ENCODE peak calls at places on chromosome 17, in seven cellular contexts. I is tibial artery; D is myocyte; Z is substantia nigra; M is erythroblast; H is stimulated activated CD8-positive, alpha-beta memory T cell treated with anti-CD3 and anti-CD28 coated beads, Interleukin-7, amount 100 ng/mL, for 24 hours; G is amygdala. V is an unnamed sample.

GRCh38 chr17:73988110-73988509 is 215.4 kb upstream of the RPL38 start:
- DNase-seq in I (no peak), D (no peak), Z (no peak), M (no peak), H (no peak), G (no peak), V (no peak)

GRCh38 chr17:22300731-22301352 is 608.5 kb downstream of the KCNJ18 start:
- DNase-seq in I (no peak), D (no peak), Z (no peak), M (no peak), H (no peak), G (no peak), V (no peak)

GRCh38 chr17:74960739-74961342 is 11.7 kb downstream of the HID1 start:
- DNase-seq in I (no peak), D (peak; percentile 30), Z (no peak), M (peak; percentile 68), H (peak; percentile 20), G (no peak), V (no peak)

GRCh38 chr17:77875051-77875780 is 83.3 kb upstream of the TNRC6C start:
- DNase-seq in I (no peak), D (peak; percentile 92), Z (no peak), M (no peak), H (no peak), G (no peak), V (peak; percentile 72)

GRCh38 chr17:4142107-4142900 is 526 bp downstream of the ZZEF1 start:
- DNase-seq in I (peak; percentile 28), D (no peak), Z (no peak), M (peak; percentile 78), H (peak; percentile 3), G (no peak), V (no peak)

GRCh38 chr17:48757524-48757961 is 29.0 kb upstream of the HOXB13 start:
- DNase-seq in I (no peak), D (no peak), Z (no peak), M (no peak), H (no peak), G (no peak), V (peak; percentile 55)

GRCh38 chr17:43353364-43353763 is 45.4 kb upstream of the ARL4D start:
- DNase-seq in I (no peak), D (no peak), Z (no peak), M (no peak), H (no peak), G (no peak), V (no peak)

GRCh38 chr17:46002973-46003316 is 3.9 kb downstream of the STH start:
- DNase-seq in I (no peak), D (no peak), Z (no peak), M (no peak), H (no peak), G (no peak), V (no peak)

GRCh38 chr17:45137561-45138305 is 2.2 kb downstream of the ACBD4 start:
- DNase-seq in I (no peak), D (no peak), Z (no peak), M (no peak), H (no peak), G (no peak), V (no peak)

GRCh38 chr17:74307984-74308773 is 17.8 kb upstream of the KIF19 start:
- DNase-seq in I (no peak), D (no peak), Z (no peak), M (peak; percentile 24), H (no peak), G (no peak), V (no peak)

GRCh38 chr17:78113804-78114785 is 14.5 kb downstream of the TMC6 start:
- DNase-seq in I (no peak), D (no peak), Z (no peak), M (no peak), H (no peak), G (no peak), V (no peak)

GRCh38 chr17:57735230-57735629 is 9.9 kb downstream of the CCDC182 start:
- DNase-seq in I (no peak), D (no peak), Z (no peak), M (no peak), H (no peak), G (no peak), V (no peak)

GRCh38 chr17:21191698-21192097 is 22.3 kb downstream of the TMEM11 start:
- DNase-seq in I (no peak), D (no peak), Z (no peak), M (no peak), H (no peak), G (no peak), V (no peak)

GRCh38 chr17:74392848-74393247 is 25.5 kb downstream of the GPR142 start:
- DNase-seq in I (no peak), D (no peak), Z (no peak), M (no peak), H (no peak), G (no peak), V (no peak)

GRCh38 chr17:71987634-71988033 is 133.2 kb upstream of the SOX9 start:
- DNase-seq in I (no peak), D (peak; percentile 52), Z (no peak), M (no peak), H (no peak), G (no peak), V (peak; percentile 59)

GRCh38 chr17:79933863-79934652 is 94.8 kb upstream of the CBX4 start:
- DNase-seq in I (peak; percentile 48), D (peak; percentile 61), Z (no peak), M (no peak), H (no peak), G (no peak), V (peak; percentile 70)

V was measured in LHCN-M2.